ENCODE peak calls at places on chromosome 9, in five cellular contexts. Y, M, R, E and A are unnamed samples.

GRCh38 chr9:81980568-81980967 is 8.0 kb upstream of the SPATA31D1 start:
- DNase-seq in E (no peak), M (no peak), Y (no peak), R (no peak), A (no peak)

GRCh38 chr9:83940590-83941303 is 19.5 kb upstream of the KIF27 start:
- DNase-seq in E (no peak), R (no peak), Y (no peak), M (no peak), A (no peak)

GRCh38 chr9:99433555-99433954 is 211.5 kb downstream of the SEC61B start:
- DNase-seq in M (peak; percentile 95), Y (no peak), E (no peak), R (no peak), A (peak; percentile 71)

GRCh38 chr9:89495824-89496555 is 1.9 kb downstream of the SEMA4D start:
- DNase-seq in Y (no peak), E (no peak), M (no peak), R (no peak), A (no peak)

GRCh38 chr9:127977877-127978647 is 2.7 kb downstream of the EEIG1 start:
- DNase-seq in Y (no peak), R (no peak), M (peak; percentile 82), E (no peak), A (peak; percentile 19)

GRCh38 chr9:2967779-2968178 is 123.9 kb upstream of the PUM3 start:
- DNase-seq in Y (no peak), E (no peak), M (no peak), R (no peak), A (no peak)

GRCh38 chr9:17986595-17986994 is 407.7 kb downstream of the SH3GL2 start:
- DNase-seq in M (no peak), E (no peak), Y (no peak), R (no peak), A (no peak)

GRCh38 chr9:121088576-121088975 is 13.8 kb downstream of the CNTRL start:
- DNase-seq in R (no peak), Y (no peak), M (no peak), E (no peak), A (no peak)

GRCh38 chr9:133275105-133276000 is at the start of gene ABO:
- DNase-seq in M (no peak), E (peak; percentile 62), Y (no peak), R (no peak), A (no peak)

GRCh38 chr9:121556580-121556979 is 56.9 kb upstream of the GGTA1 start:
- DNase-seq in M (peak; percentile 95), Y (no peak), R (no peak), E (no peak), A (peak; percentile 30)

GRCh38 chr9:117354252-117354847 is 60.5 kb downstream of the ASTN2 start:
- DNase-seq in Y (no peak), M (no peak), R (no peak), E (no peak), A (no peak)

GRCh38 chr9:22308177-22308576 is 138.4 kb upstream of the DMRTA1 start:
- DNase-seq in R (no peak), Y (no peak), E (no peak), M (no peak), A (no peak)
- H2BK12ac ChIP-seq in R (no peak overlapping the region), Y (no peak overlapping the region), E (no peak overlapping the region), M (no peak overlapping the region), A (no peak overlapping the region)

GRCh38 chr9:136531904-136532798 is 13.7 kb downstream of the NOTCH1 start:
- DNase-seq in R (no peak), Y (no peak), M (no peak), E (no peak), A (no peak)

GRCh38 chr9:136528716-136529341 is 17.0 kb downstream of the NOTCH1 start:
- DNase-seq in R (no peak), E (no peak), Y (no peak), M (no peak), A (no peak)

GRCh38 chr9:136529516-136530471 is 16.1 kb downstream of the NOTCH1 start:
- DNase-seq in E (peak; percentile 64), Y (no peak), R (no peak), M (no peak), A (no peak)

GRCh38 chr9:136531186-136531903 is 14.5 kb downstream of the NOTCH1 start:
- DNase-seq in M (no peak), R (no peak), Y (no peak), E (no peak), A (no peak)

GRCh38 chr9:136530472-136531089 is 15.3 kb downstream of the NOTCH1 start:
- DNase-seq in E (peak; percentile 66), Y (no peak), M (no peak), R (no peak), A (no peak)
- H3K4me1 ChIP-seq in E (peaks cover 22% of the 10 kb centered on the region), Y (no peaks in the 10 kb centered on the region), M (peaks cover 70% of the 10 kb centered on the region), R (peaks cover 2% of the 10 kb centered on the region), A (no peaks in the 10 kb centered on the region)

DNA sequence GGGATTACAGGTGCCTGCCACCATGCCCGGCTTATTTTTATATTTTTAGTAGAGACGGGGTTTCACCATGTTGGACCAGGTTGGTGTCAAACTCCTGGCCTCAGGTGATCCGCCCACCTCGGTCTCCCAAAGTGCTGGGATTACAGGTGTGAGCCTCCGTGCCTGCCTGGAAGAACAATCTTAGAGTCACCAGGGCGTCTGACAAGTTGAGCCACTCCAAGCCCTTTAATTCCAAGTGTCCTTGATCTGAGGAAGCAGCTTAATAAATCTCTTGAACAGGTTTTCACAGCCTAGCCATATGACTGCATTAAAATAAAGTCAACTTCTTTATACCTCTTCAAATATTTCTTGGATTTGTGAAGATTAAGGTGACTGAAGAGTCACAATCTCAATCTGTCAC is 31.5 kb downstream of the SLC44A1 start:
- DNase-seq in R (no peak), M (no peak), E (no peak), Y (no peak), A (no peak)
- H2BK12ac ChIP-seq in R (no peak overlapping the region), M (no peak overlapping the region), E (no peak overlapping the region), Y (no peak overlapping the region), A (no peak overlapping the region)

GRCh38 chr9:78005231-78006002 is 26.2 kb downstream of the GNAQ start:
- DNase-seq in M (no peak), E (no peak), R (no peak), Y (no peak), A (peak; percentile 33)
- H3K4me1 ChIP-seq in M (peaks cover 6% of the 10 kb centered on the region), E (no peaks in the 10 kb centered on the region), R (no peaks in the 10 kb centered on the region), Y (no peaks in the 10 kb centered on the region), A (no peaks in the 10 kb centered on the region)

GRCh38 chr9:113711251-113711650 is 164.9 kb upstream of the ZNF618 start:
- DNase-seq in R (no peak), E (peak; percentile 30), M (no peak), Y (no peak), A (no peak)
- H2BK12ac ChIP-seq in R (no peak overlapping the region), E (no peak overlapping the region), M (no peak overlapping the region), Y (no peak overlapping the region), A (no peak overlapping the region)

DNA sequence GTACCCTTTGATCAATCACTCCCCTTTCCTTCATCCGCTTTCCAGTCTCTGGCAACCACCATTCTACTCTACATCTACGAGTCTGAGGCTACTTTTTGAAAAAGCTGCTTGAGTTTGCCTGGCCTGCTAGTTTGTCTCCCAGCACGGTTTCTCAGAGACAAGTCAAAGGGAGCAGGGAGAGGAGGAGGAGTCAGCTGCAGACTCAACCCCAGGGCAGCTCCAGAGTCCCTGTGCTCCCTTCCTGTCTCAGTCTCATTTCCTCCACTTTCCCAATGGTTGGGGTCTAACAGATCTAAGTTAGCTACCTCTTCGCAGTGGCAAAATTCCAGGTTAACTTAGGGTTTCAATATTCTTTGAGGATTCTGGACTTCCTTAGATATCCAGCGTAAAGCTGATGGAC is 80.0 kb upstream of the PCA3 start:
- DNase-seq in E (no peak), Y (no peak), R (no peak), M (no peak), A (no peak)
- H3K4me1 ChIP-seq in E (no peaks in the 10 kb centered on the region), Y (no peaks in the 10 kb centered on the region), R (no peaks in the 10 kb centered on the region), M (no peaks in the 10 kb centered on the region), A (no peaks in the 10 kb centered on the region)

DNA sequence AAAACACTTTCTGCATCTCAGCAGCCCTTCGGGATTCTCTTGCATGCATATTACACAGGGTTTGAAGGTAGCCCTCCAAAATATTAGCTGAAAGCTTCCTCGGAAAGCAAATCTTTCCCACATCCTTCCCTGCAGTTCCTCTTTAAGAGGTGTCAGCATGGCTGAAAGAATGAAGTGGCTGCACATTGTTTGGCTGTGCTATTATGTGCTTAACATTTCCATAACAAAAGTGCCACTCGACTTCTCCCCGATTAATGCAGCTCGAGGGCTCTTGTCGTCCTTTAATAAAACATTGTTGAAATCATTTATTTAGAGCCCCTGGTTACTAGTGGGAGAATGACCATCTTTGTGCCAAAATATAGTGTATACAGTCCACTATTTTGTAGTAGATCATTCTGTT is 6.5 kb downstream of the GAS1 start:
- DNase-seq in R (no peak), E (no peak), Y (no peak), M (no peak), A (no peak)
- H2BK12ac ChIP-seq in R (no peak overlapping the region), E (no peak overlapping the region), Y (no peak overlapping the region), M (no peak overlapping the region), A (no peak overlapping the region)

GRCh38 chr9:104885818-104886709 is 41.9 kb downstream of the ABCA1 start:
- DNase-seq in E (no peak), R (no peak), M (no peak), Y (peak; percentile 78), A (no peak)
- H3K4me1 ChIP-seq in E (peaks cover 30% of the 10 kb centered on the region), R (peaks cover 7% of the 10 kb centered on the region), M (peaks cover 4% of the 10 kb centered on the region), Y (peaks cover 15% of the 10 kb centered on the region), A (peaks cover 6% of the 10 kb centered on the region)

GRCh38 chr9:19940808-19941207 is 152.0 kb upstream of the SLC24A2 start:
- DNase-seq in R (no peak), Y (no peak), E (no peak), M (peak; percentile 24), A (no peak)
- H2BK12ac ChIP-seq in R (no peak overlapping the region), Y (no peak overlapping the region), E (no peak overlapping the region), M (no peak overlapping the region), A (no peak overlapping the region)

GRCh38 chr9:33159760-33160127 is 7.4 kb downstream of the B4GALT1 start:
- DNase-seq in M (peak; percentile 87), E (no peak), R (no peak), Y (no peak), A (peak; percentile 83)
- H3K4me1 ChIP-seq in M (peaks cover 46% of the 10 kb centered on the region), E (peaks cover 5% of the 10 kb centered on the region), R (peaks cover 46% of the 10 kb centered on the region), Y (peaks cover 3% of the 10 kb centered on the region), A (peaks cover 56% of the 10 kb centered on the region)